ENCODE peak calls at places on chromosomes 1 and 21, in eight cellular contexts. U is ovary, V is brain microvascular endothelial cell, R is GM23338, A is cardiac muscle cell, F is fibroblast of lung, J is Caco-2, N is mammary epithelial cell. O is an unnamed sample.

GRCh38 chr1:178238722-178239510 is 145.0 kb downstream of the RASAL2 start:
- DNase-seq in U (no peak), V (peak; percentile 83), R (no peak), A (no peak), F (peak; percentile 93), J (peak; percentile 17), N (peak; percentile 99), O (no peak)

GRCh38 chr1:212977781-212978645 is 27.7 kb downstream of the VASH2 start:
- DNase-seq in U (no peak), V (no peak), R (no peak), A (no peak), F (no peak), J (no peak), N (no peak), O (no peak)

GRCh38 chr1:6385673-6386191 is 7.8 kb downstream of the ACOT7 start:
- DNase-seq in U (no peak), V (peak; percentile 74), R (peak; percentile 96), A (peak; percentile 24), F (peak; percentile 87), J (no peak), N (peak; percentile 99), O (peak; percentile 77)

GRCh38 chr1:90371106-90371813 is 345.8 kb downstream of the BARHL2 start:
- DNase-seq in U (no peak), V (no peak), R (no peak), A (no peak), F (peak; percentile 2), J (no peak), N (peak; percentile 56), O (no peak)

GRCh38 chr1:17215545-17215890 is 10.6 kb downstream of the PADI1 start:
- DNase-seq in U (no peak), V (peak; percentile 29), R (no peak), A (no peak), F (no peak), J (no peak), N (peak; percentile 86), O (no peak)

GRCh38 chr1:7223334-7224080 is 438.3 kb downstream of the CAMTA1 start:
- DNase-seq in U (no peak), V (peak; percentile 72), R (no peak), A (no peak), F (peak; percentile 90), J (no peak), N (peak; percentile 54), O (no peak)

GRCh38 chr1:1425753-1426495 is 4.8 kb upstream of the ANKRD65 start:
- DNase-seq in U (peak; percentile 32), V (no peak), R (peak; percentile 69), A (no peak), F (no peak), J (no peak), N (no peak), O (no peak)

GRCh38 chr1:12184008-12184681 is 17.4 kb downstream of the TNFRSF1B start:
- DNase-seq in U (peak; percentile 84), V (peak; percentile 66), R (no peak), A (peak; percentile 69), F (peak; percentile 90), J (no peak), N (no peak), O (peak; percentile 40)

GRCh38 chr1:183094376-183094775 is 71.2 kb downstream of the LAMC1 start:
- DNase-seq in U (no peak), V (no peak), R (no peak), A (no peak), F (peak; percentile 77), J (no peak), N (no peak), O (no peak)

GRCh38 chr1:94562502-94563260 is 21.1 kb upstream of the F3 start:
- DNase-seq in U (no peak), V (no peak), R (no peak), A (peak; percentile 11), F (no peak), J (no peak), N (no peak), O (peak; percentile 82)

GRCh38 chr1:18997508-18997907 is 41.0 kb upstream of the IFFO2 start:
- DNase-seq in U (no peak), V (no peak), R (no peak), A (no peak), F (no peak), J (no peak), N (no peak), O (no peak)

GRCh38 chr1:108897865-108898720 is 21.3 kb downstream of the GPSM2 start:
- DNase-seq in U (no peak), V (peak; percentile 62), R (peak; percentile 72), A (peak; percentile 67), F (peak; percentile 87), J (peak; percentile 15), N (peak; percentile 48), O (no peak)

GRCh38 chr21:15293251-15293650 is 228.5 kb upstream of the NRIP1 start:
- DNase-seq in U (no peak), V (peak; percentile 86), R (peak; percentile 79), A (peak; percentile 36), F (peak; percentile 86), J (peak; percentile 59), N (peak; percentile 83), O (no peak)

GRCh38 chr1:202586018-202586821 is 124.0 kb downstream of the SYT2 start:
- DNase-seq in U (no peak), V (no peak), R (no peak), A (no peak), F (peak; percentile 52), J (no peak), N (peak; percentile 39), O (peak; percentile 53)

GRCh38 chr1:9691726-9692125 is 40.2 kb downstream of the PIK3CD start:
- DNase-seq in U (no peak), V (no peak), R (no peak), A (no peak), F (no peak), J (no peak), N (no peak), O (no peak)
- H3K4me3 ChIP-seq in U (no peak overlapping the region), V (no peak overlapping the region), R (no peak overlapping the region), A (no peak overlapping the region), F (no peak overlapping the region), J (no peak overlapping the region), N (no peak overlapping the region), O (no peak overlapping the region)

GRCh38 chr1:114755006-114755936 is 2.5 kb downstream of the CSDE1 start:
- DNase-seq in U (no peak), V (no peak), R (no peak), A (no peak), F (no peak), J (no peak), N (no peak), O (no peak)

GRCh38 chr1:114756009-114756892 is 1.5 kb downstream of the CSDE1 start:
- DNase-seq in U (no peak), V (no peak), R (no peak), A (no peak), F (no peak), J (no peak), N (no peak), O (no peak)

GRCh38 chr1:114749835-114750234 is 7.9 kb downstream of the CSDE1 start:
- DNase-seq in U (no peak), V (no peak), R (no peak), A (no peak), F (no peak), J (no peak), N (no peak), O (peak; percentile 14)

GRCh38 chr1:114750780-114751179 is 7.0 kb downstream of the CSDE1 start:
- DNase-seq in U (no peak), V (no peak), R (no peak), A (no peak), F (no peak), J (no peak), N (no peak), O (peak; percentile 36)

DNA sequence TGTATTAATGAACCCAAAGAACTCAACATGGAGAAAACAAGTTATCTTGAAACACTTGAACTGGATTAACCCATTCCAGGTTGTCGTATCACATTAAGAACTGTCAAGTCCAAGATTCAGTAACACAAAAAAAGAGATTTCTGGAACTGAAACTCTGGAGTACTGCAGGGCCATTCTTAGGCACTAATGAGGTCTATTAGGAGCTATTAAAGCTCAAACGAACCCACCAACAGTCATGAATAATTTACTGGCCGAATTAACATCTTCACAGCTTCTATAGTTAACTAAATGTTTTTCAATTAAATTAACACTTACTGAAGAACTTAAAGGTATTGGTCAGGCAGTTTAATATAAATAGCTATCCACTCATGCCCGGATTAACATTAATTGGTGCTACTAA is 4.6 kb downstream of the CSDE1 start:
- DNase-seq in U (no peak), V (no peak), R (peak; percentile 39), A (no peak), F (no peak), J (no peak), N (no peak), O (no peak)
- H3K36me3 ChIP-seq in U (no peaks in the 10 kb centered on the region), V (peaks cover 19% of the 10 kb centered on the region), R (peaks cover 22% of the 10 kb centered on the region), A (peaks cover 24% of the 10 kb centered on the region), F (peaks cover 2% of the 10 kb centered on the region), J (no peaks in the 10 kb centered on the region), N (peaks cover 15% of the 10 kb centered on the region), O (no peaks in the 10 kb centered on the region)

GRCh38 chr1:186680031-186681012 is at the start of gene PTGS2:
- DNase-seq in U (peak; percentile 66), V (peak; percentile 93), R (peak; percentile 93), A (peak; percentile 69), F (peak; percentile 90), J (peak; percentile 93), N (peak; percentile 97), O (peak; percentile 76)

GRCh38 chr1:186683637-186684410 is 3.6 kb upstream of the PTGS2 start:
- DNase-seq in U (no peak), V (no peak), R (no peak), A (no peak), F (no peak), J (no peak), N (no peak), O (no peak)

GRCh38 chr1:186681136-186681535 is 913 bp upstream of the PTGS2 start:
- DNase-seq in U (no peak), V (no peak), R (no peak), A (no peak), F (peak; percentile 15), J (peak; percentile 4), N (no peak), O (no peak)

GRCh38 chr1:186682721-186683120 is 2.5 kb upstream of the PTGS2 start:
- DNase-seq in U (no peak), V (no peak), R (peak; percentile 14), A (no peak), F (peak; percentile 64), J (peak; percentile 12), N (no peak), O (no peak)

GRCh38 chr1:186681806-186682205 is 1.6 kb upstream of the PTGS2 start:
- DNase-seq in U (no peak), V (no peak), R (no peak), A (no peak), F (peak; percentile 53), J (no peak), N (no peak), O (no peak)
- H3K4me3 ChIP-seq in U (no peak overlapping the region), V (peak overlapping the region; percentile 76), R (no peak overlapping the region), A (no peak overlapping the region), F (peak overlapping the region; percentile 91), J (peak overlapping the region; percentile 59), N (peak overlapping the region; percentile 84), O (no peak overlapping the region)

DNA sequence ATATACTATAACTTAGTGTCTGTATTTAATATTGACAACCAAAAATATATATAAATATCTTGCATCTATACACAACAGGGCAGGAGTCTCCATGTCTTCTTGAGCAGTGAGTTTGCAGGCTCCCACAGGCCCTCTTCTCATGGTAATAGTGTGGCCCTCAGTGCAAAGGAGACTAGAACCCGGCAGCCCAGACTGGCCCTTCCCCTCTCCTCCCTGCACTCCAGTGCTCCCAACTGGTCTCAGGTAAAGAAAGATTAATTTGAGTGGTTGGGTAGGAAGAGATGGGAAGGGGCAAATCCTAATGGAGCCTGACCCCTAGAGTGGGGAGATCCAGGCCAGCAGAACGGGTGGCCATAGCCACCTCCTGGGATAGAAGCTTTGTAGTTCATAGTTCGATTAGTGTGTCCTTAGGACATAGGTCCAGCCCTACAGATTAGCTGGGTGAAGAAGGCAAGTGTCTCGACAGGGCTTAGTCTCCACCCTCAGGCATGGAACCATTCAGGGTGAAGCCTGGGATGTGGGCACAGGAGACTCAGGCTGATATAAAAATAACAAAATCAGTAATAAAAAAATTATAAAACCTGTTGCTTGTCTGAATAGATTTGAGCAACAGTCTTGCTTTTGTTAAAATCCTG is 32.3 kb downstream of the SLC2A1 start:
- DNase-seq in U (no peak), V (no peak), R (no peak), A (no peak), F (no peak), J (no peak), N (no peak), O (no peak)
- H3K36me3 ChIP-seq in U (no peaks in the 10 kb centered on the region), V (peaks cover 51% of the 10 kb centered on the region), R (peaks cover 31% of the 10 kb centered on the region), A (peaks cover 43% of the 10 kb centered on the region), F (peaks cover 24% of the 10 kb centered on the region), J (peaks cover 10% of the 10 kb centered on the region), N (peaks cover 54% of the 10 kb centered on the region), O (no peaks in the 10 kb centered on the region)

O was measured in thyroid gland.